ENCODE peak calls at places on chromosomes 5 and 9, in five cellular contexts. O, X, N, Z and S are unnamed samples.

GRCh38 chr9:121698627-121699270 is 47.3 kb downstream of the DAB2IP start:
- DNase-seq in Z (no peak), X (no peak), O (no peak), N (no peak), S (no peak)

GRCh38 chr9:17824191-17824926 is 245.5 kb downstream of the SH3GL2 start:
- DNase-seq in Z (no peak), O (no peak), N (no peak), X (no peak), S (no peak)

GRCh38 chr5:1505506-1506241 is 18.1 kb downstream of the LPCAT1 start:
- DNase-seq in Z (no peak), O (no peak), X (no peak), N (no peak), S (no peak)

GRCh38 chr5:82918311-82919031 is 158.7 kb downstream of the TMEM167A start:
- DNase-seq in O (no peak), Z (peak), X (peak), N (no peak), S (no peak)

GRCh38 chr5:178331491-178331981 is 98.9 kb upstream of the PHYKPL start:
- DNase-seq in Z (no peak), O (peak), X (peak), N (peak), S (peak)

GRCh38 chr9:71783120-71783523 is 14.8 kb upstream of the CEMIP2 start:
- DNase-seq in O (no peak), Z (no peak), X (peak), N (no peak), S (peak)

GRCh38 chr5:178130576-178131445 is at the start of gene RMND5B:
- DNase-seq in X (peak), Z (peak), N (peak), O (peak), S (peak)

GRCh38 chr9:110655723-110656641 is 12.6 kb upstream of the MUSK start:
- DNase-seq in O (no peak), X (no peak), N (peak), Z (no peak), S (no peak)

GRCh38 chr5:51225671-51226419 is 157.4 kb upstream of the ISL1 start:
- DNase-seq in Z (no peak), X (peak), N (no peak), O (no peak), S (no peak)

GRCh38 chr5:134523543-134524136 is 1.8 kb upstream of the JADE2 start:
- DNase-seq in O (no peak), X (no peak), Z (no peak), N (no peak), S (no peak)

GRCh38 chr5:134525687-134526482 is 415 bp downstream of the JADE2 start:
- DNase-seq in X (peak), O (peak), Z (no peak), N (peak), S (peak)

GRCh38 chr5:134524826-134525686 is at the start of gene JADE2:
- DNase-seq in X (peak), N (peak), O (peak), Z (no peak), S (peak)

GRCh38 chr5:134526483-134527155 is 1.1 kb downstream of the JADE2 start:
- DNase-seq in N (peak), O (peak), X (no peak), Z (peak), S (peak)

DNA sequence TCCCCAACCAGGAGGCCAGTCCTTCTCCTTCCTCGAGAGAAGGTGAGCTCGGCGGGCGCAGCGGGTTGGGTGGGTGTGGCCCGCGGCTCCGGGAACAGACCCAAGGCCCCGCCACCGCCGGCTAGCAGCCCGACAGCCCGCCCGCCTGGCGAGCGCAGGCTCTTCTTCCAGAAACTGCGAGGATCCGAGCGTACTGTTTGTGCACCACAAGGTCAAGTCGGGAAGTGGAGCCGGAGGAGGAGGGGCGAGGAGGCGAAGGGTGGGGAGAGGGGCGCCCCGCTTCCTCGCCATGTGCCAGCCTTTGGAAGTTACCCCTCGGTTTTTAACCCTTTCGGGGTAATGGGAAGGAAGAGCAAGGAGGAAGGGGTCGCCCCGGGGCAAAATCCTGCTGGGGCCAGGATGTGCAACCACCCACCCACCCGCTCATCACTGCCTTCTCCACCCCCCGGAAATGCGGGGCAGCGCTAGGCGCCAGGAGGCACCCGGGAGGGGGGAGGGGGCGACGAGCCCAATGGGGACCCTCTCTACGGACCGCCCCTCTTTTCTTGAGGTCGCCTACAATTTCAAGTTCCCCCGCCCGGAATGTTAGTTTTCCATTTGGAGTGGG is 1.1 kb upstream of the JADE2 start:
- DNase-seq in N (peak), O (peak), Z (no peak), X (peak), S (peak)
- TF ChIP-seq CTCF in N (no peak), O (no peak), Z (no peak), X (peak), S (no peak)

GRCh38 chr9:69036319-69036718 is 767 bp downstream of the FXN start:
- DNase-seq in Z (no peak), N (peak), O (no peak), X (peak), S (peak)
- TF ChIP-seq CTCF in Z (no peak), N (no peak), O (no peak), X (no peak), S (no peak)

GRCh38 chr5:129135633-129136032 is 41.1 kb downstream of the ISOC1 start:
- DNase-seq in O (no peak), N (no peak), Z (peak), X (peak), S (no peak)
- TF ChIP-seq CTCF in O (no peak), N (no peak), Z (peak), X (no peak), S (no peak)

GRCh38 chr5:9850456-9850855 is 220.3 kb upstream of the TAS2R1 start:
- DNase-seq in N (no peak), Z (no peak), X (no peak), O (no peak), S (no peak)

GRCh38 chr5:9853309-9853708 is 223.2 kb upstream of the TAS2R1 start:
- DNase-seq in N (no peak), Z (no peak), X (no peak), O (no peak), S (no peak)

GRCh38 chr5:9847631-9848030 is 217.5 kb upstream of the TAS2R1 start:
- DNase-seq in X (no peak), N (no peak), Z (no peak), O (no peak), S (no peak)

GRCh38 chr5:9852686-9853085 is 222.5 kb upstream of the TAS2R1 start:
- DNase-seq in Z (no peak), O (no peak), X (no peak), N (no peak), S (no peak)

GRCh38 chr5:9851458-9851857 is 221.3 kb upstream of the TAS2R1 start:
- DNase-seq in N (peak), O (no peak), Z (no peak), X (peak), S (no peak)
- TF ChIP-seq CTCF in N (peak), O (no peak), Z (peak), X (peak), S (no peak)

GRCh38 chr5:147691134-147691533 is 91.4 kb downstream of the JAKMIP2 start:
- DNase-seq in Z (no peak), N (peak), X (no peak), O (no peak), S (no peak)

GRCh38 chr5:147689436-147689835 is 93.1 kb downstream of the JAKMIP2 start:
- DNase-seq in X (no peak), Z (no peak), O (no peak), N (no peak), S (no peak)

GRCh38 chr5:147688965-147689364 is 93.6 kb downstream of the JAKMIP2 start:
- DNase-seq in X (peak), O (no peak), N (peak), Z (no peak), S (no peak)

GRCh38 chr5:147693238-147693637 is 89.3 kb downstream of the JAKMIP2 start:
- DNase-seq in O (no peak), X (peak), Z (no peak), N (no peak), S (no peak)

DNA sequence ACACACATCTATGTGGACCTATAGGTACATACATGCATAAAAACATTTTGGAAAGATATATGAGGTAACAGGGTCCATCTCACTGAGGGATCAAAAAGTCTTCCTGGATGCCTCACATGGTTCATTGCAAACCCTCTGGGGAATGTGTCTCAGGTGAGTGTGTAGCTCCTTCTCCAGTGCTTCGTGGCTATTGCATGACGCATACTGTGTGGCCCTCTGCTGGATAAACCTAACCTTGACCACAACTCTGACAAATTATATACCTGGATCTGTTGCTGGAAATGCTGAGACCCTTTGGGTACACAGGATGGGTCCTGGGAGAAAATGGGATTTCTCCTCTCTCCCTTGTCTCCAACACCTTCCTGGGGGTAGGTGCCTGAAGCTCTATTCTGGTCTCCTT is 91.9 kb downstream of the JAKMIP2 start:
- DNase-seq in Z (peak), N (no peak), O (no peak), X (peak), S (no peak)
- TF ChIP-seq CTCF in Z (peak), N (no peak), O (no peak), X (peak), S (no peak)